ENCODE peak calls at places on chromosomes 16 and 17, in six cellular contexts. C, L, H, Y, T and Z are unnamed samples.

GRCh38 chr16:76226011-76226410 is 51.2 kb upstream of the CNTNAP4 start:
- DNase-seq in L (no peak), T (no peak), H (no peak), C (no peak), Y (no peak), Z (no peak)

GRCh38 chr16:50154369-50154947 is 1.4 kb downstream of the TENT4B start:
- DNase-seq in L (no peak), C (no peak), Y (no peak), H (no peak), T (peak; percentile 19), Z (no peak)

GRCh38 chr16:56697456-56698155 is 15.3 kb downstream of the MT1X start:
- DNase-seq in Y (no peak), T (no peak), L (no peak), C (no peak), H (no peak), Z (no peak)

GRCh38 chr16:4391635-4392381 is 20.2 kb downstream of the VASN start:
- DNase-seq in T (no peak), C (no peak), Y (no peak), L (no peak), H (peak; percentile 74), Z (no peak)

GRCh38 chr16:29811170-29811895 is 660 bp upstream of the PRRT2 start:
- DNase-seq in C (peak; percentile 81), Y (peak; percentile 96), L (peak; percentile 93), H (peak; percentile 96), T (peak; percentile 97), Z (peak; percentile 89)

GRCh38 chr17:37787055-37787720 is 42.3 kb upstream of the HNF1B start:
- DNase-seq in T (no peak), Y (no peak), C (no peak), L (peak; percentile 90), H (no peak), Z (no peak)

GRCh38 chr16:9092963-9093477 is 1.6 kb downstream of the HAPSTR1 start:
- DNase-seq in H (peak; percentile 86), L (no peak), C (peak; percentile 36), T (no peak), Y (peak; percentile 42), Z (no peak)

GRCh38 chr17:45977976-45978626 is 20.9 kb upstream of the STH start:
- DNase-seq in C (no peak), T (no peak), H (peak; percentile 25), L (no peak), Y (no peak), Z (no peak)

GRCh38 chr16:13808075-13808474 is 111.9 kb upstream of the ERCC4 start:
- DNase-seq in T (no peak), H (no peak), L (no peak), Y (no peak), C (no peak), Z (no peak)

GRCh38 chr16:86455116-86455515 is 55.2 kb upstream of the FOXF1 start:
- DNase-seq in L (no peak), Y (no peak), H (no peak), C (no peak), T (no peak), Z (peak; percentile 75)

GRCh38 chr17:13306310-13306962 is 288.6 kb upstream of the ELAC2 start:
- DNase-seq in Y (no peak), L (peak; percentile 41), T (peak; percentile 51), C (no peak), H (no peak), Z (peak; percentile 14)

GRCh38 chr17:10750210-10750609 is 20.4 kb upstream of the TMEM220 start:
- DNase-seq in Y (no peak), L (no peak), T (no peak), H (no peak), C (no peak), Z (no peak)

GRCh38 chr17:12958786-12959185 is 59.0 kb downstream of the ELAC2 start:
- DNase-seq in L (peak; percentile 21), H (no peak), T (no peak), Y (no peak), C (no peak), Z (peak; percentile 50)

GRCh38 chr16:2233872-2234812 is 2.1 kb upstream of the DNASE1L2 start:
- DNase-seq in H (peak; percentile 61), L (no peak), Y (no peak), T (no peak), C (no peak), Z (no peak)

GRCh38 chr17:64497565-64498035 is 746 bp upstream of the POLG2 start:
- DNase-seq in T (no peak), H (no peak), C (no peak), L (no peak), Y (no peak), Z (no peak)

GRCh38 chr17:16922386-16923096 is 49.4 kb downstream of the TNFRSF13B start:
- DNase-seq in L (no peak), Y (no peak), T (no peak), C (no peak), H (no peak), Z (no peak)

GRCh38 chr16:81708459-81709368 is 70.4 kb upstream of the PLCG2 start:
- DNase-seq in H (peak; percentile 74), Y (no peak), T (no peak), L (no peak), C (no peak), Z (no peak)

GRCh38 chr17:27415090-27415795 is 41.0 kb upstream of the KSR1 start:
- DNase-seq in L (no peak), Y (no peak), T (no peak), H (no peak), C (no peak), Z (no peak)

GRCh38 chr16:50072730-50073129 is 7.0 kb downstream of the HEATR3 start:
- DNase-seq in Y (no peak), H (no peak), T (no peak), L (no peak), C (no peak), Z (no peak)

GRCh38 chr16:31853300-31853699 is 20.3 kb upstream of the ZNF267 start:
- DNase-seq in C (no peak), H (no peak), T (no peak), L (no peak), Y (no peak), Z (no peak)

GRCh38 chr17:65254166-65254565 is 117.0 kb downstream of the RGS9 start:
- DNase-seq in C (no peak), L (no peak), H (no peak), T (no peak), Y (no peak), Z (no peak)

GRCh38 chr16:12239226-12239625 is 262.7 kb downstream of the SNX29 start:
- DNase-seq in H (no peak), L (no peak), C (no peak), T (no peak), Y (no peak), Z (no peak)

GRCh38 chr17:80216473-80217456 is 3.4 kb downstream of the SGSH start:
- DNase-seq in H (no peak), Y (no peak), T (no peak), L (no peak), C (no peak), Z (no peak)

GRCh38 chr17:55577011-55577586 is 65.8 kb upstream of the SMIM36 start:
- DNase-seq in Y (no peak), C (peak; percentile 73), T (peak; percentile 84), L (peak; percentile 86), H (peak; percentile 81), Z (no peak)

GRCh38 chr17:2295575-2295974 is 8.0 kb downstream of the SMG6 start:
- DNase-seq in L (no peak), T (peak; percentile 71), Y (no peak), C (no peak), H (no peak), Z (no peak)

GRCh38 chr17:73865825-73866224 is 221.6 kb upstream of the SDK2 start:
- DNase-seq in H (no peak), T (no peak), L (no peak), C (no peak), Y (no peak), Z (no peak)

GRCh38 chr17:14038206-14038605 is 31.1 kb upstream of the COX10 start:
- DNase-seq in L (no peak), H (no peak), T (no peak), Y (no peak), C (no peak), Z (peak; percentile 44)

GRCh38 chr17:67376892-67377726 is at the start of gene PITPNC1:
- DNase-seq in Y (peak; percentile 86), H (peak; percentile 97), C (peak; percentile 82), T (peak; percentile 85), L (no peak), Z (no peak)
- TF ChIP-seq CTCF in Y (no peak), H (peak; percentile 36), C (peak; percentile 5), T (no peak), L (no peak), Z (peak; percentile 1)

DNA sequence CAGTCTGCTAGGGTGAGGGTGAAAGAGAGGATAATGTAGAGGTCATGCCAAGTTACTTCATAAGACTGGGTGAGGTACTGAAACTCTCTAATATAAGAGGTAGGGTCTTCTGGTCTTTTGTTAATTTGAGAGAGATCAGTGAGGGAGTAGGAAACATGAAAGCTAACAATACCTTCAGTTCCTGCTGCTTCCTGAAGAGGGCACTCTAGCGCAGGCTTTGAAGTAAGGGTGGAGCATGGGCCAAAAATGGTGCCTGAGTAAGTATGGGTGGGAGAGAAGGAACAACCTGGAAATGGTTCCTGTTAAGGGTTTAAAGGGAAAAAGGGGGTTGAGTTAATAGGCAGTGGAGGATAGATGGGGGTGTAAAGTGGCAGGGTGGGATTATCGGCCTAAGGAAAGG is 2449.5 kb downstream of the TP53TG3F start:
- DNase-seq in C (no peak), T (no peak), Y (no peak), L (no peak), H (no peak), Z (no peak)
- TF ChIP-seq CTCF in C (no peak), T (no peak), Y (no peak), L (no peak), H (no peak), Z (no peak)

DNA sequence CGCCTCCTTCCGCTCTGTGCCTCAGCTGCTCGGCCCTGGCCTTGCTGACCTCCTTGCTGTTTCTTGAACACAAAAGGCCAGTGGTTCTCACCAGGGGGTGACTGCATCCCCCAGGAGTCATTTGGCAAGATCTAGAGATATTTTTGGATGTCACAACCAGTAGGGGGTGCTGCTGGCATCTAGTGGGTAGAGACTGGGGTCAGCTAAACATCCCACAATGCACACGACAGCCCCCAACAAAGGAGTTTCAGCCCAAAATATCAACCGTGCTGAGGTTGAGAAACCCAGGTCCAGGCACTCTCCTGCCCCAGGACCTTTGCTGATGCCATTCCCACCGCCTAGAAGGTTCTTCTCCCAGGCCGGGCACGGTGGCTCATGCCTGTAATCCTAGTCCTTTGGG is 39.7 kb downstream of the ABCC6 start:
- DNase-seq in H (no peak), C (no peak), L (no peak), Y (no peak), T (no peak), Z (no peak)
- TF ChIP-seq CTCF in H (no peak), C (no peak), L (peak; percentile 17), Y (no peak), T (no peak), Z (no peak)

DNA sequence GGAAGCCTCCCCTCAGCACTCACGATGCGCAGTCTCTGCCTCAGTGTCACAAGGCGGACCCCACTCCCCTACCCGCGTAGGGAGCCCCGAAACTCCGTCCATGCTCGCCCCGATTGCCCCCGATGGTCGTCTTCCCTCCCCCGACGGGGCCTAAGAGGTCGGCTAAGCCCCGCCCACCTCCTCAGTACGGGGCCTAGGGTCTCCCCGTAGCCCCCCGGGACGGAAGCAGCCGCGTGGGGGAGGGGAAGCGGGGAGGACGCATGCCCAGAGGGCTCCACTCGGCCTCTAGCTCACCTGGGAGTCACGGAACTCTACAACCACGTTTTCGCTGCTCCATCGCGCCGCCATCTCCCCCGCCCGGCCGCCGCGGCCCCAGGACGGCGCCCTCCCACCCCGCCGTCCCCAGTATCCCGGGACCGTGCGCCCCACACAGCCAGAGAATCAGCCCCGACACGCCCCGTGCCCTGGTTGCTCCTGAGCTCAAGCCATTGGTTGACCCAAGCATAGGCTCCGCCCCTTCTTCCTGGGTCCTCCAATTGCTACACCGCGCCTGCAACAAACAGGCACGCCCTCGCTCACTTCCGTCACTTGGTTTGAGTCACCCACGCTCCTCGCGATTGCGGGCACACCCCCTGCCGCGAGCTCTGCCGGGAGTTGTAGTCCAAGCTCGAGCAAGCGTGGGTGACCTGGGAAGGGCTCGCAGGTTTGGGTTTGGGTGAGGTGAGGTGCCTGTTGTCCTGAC is at the start of gene WDR59:
- DNase-seq in C (peak; percentile 100), L (peak; percentile 98), T (peak; percentile 99), Y (peak; percentile 99), H (peak; percentile 99), Z (peak; percentile 90)
- TF ChIP-seq CTCF in C (no peak), L (no peak), T (no peak), Y (no peak), H (peak; percentile 13), Z (no peak)